ENCODE peak calls at places on chromosome 17, in six cellular contexts. U is A549, R is H9, D is fibroblast of lung, I is neural progenitor cell, L is hepatocyte. X is an unnamed sample.

GRCh38 chr17:6162216-6162615 is 92.0 kb downstream of the WSCD1 start:
- DNase-seq in D (no peak), U (no peak), L (no peak), I (peak; percentile 28), R (peak; percentile 78), X (no peak)

GRCh38 chr17:48148029-48148759 is 40.6 kb downstream of the SNX11 start:
- DNase-seq in I (no peak), U (no peak), R (no peak), L (no peak), D (no peak), X (no peak)

GRCh38 chr17:79742951-79743476 is 12.3 kb downstream of the ENPP7 start:
- DNase-seq in U (no peak), L (peak; percentile 81), D (no peak), I (peak; percentile 21), R (no peak), X (no peak)

GRCh38 chr17:78651551-78651950 is 74.4 kb upstream of the DNAH17 start:
- DNase-seq in U (no peak), I (no peak), L (no peak), R (no peak), D (peak; percentile 17), X (no peak)

GRCh38 chr17:41800601-41801373 is 11.0 kb downstream of the P3H4 start:
- DNase-seq in R (peak; percentile 100), I (peak; percentile 42), L (peak; percentile 96), D (peak; percentile 79), U (peak; percentile 88), X (peak; percentile 70)

GRCh38 chr17:78693346-78694083 is 88.6 kb downstream of the CYTH1 start:
- DNase-seq in L (no peak), D (no peak), R (no peak), I (no peak), U (no peak), X (no peak)

GRCh38 chr17:27848941-27849340 is 44.2 kb downstream of the LYRM9 start:
- DNase-seq in U (no peak), R (no peak), L (no peak), D (no peak), I (no peak), X (no peak)

GRCh38 chr17:11772031-11772430 is 173.8 kb downstream of the DNAH9 start:
- DNase-seq in L (no peak), I (no peak), R (no peak), D (no peak), U (no peak), X (no peak)

GRCh38 chr17:5877948-5878347 is 192.2 kb upstream of the WSCD1 start:
- DNase-seq in R (no peak), L (no peak), I (no peak), D (no peak), U (no peak), X (no peak)

GRCh38 chr17:37392024-37392590 is 14.5 kb downstream of the ACACA start:
- DNase-seq in R (no peak), I (peak; percentile 6), L (peak; percentile 16), D (peak; percentile 91), U (peak; percentile 34), X (no peak)

GRCh38 chr17:57370051-57370581 is 113.8 kb downstream of the MSI2 start:
- DNase-seq in U (peak; percentile 91), L (peak; percentile 50), D (peak; percentile 82), R (no peak), I (peak; percentile 18), X (no peak)

GRCh38 chr17:60145006-60145935 is 4.5 kb upstream of the CA4 start:
- DNase-seq in U (no peak), I (peak; percentile 91), L (no peak), R (peak; percentile 57), D (no peak), X (no peak)

GRCh38 chr17:57255182-57255775 is 1.0 kb upstream of the MSI2 start:
- DNase-seq in D (no peak), I (no peak), L (no peak), U (no peak), R (no peak), X (no peak)

GRCh38 chr17:50924800-50925199 is 58.6 kb upstream of the TOB1 start:
- DNase-seq in R (no peak), U (no peak), I (no peak), D (no peak), L (no peak), X (no peak)

GRCh38 chr17:82320956-82321927 is 3.8 kb upstream of the CD7 start:
- DNase-seq in U (no peak), R (peak; percentile 75), I (peak; percentile 63), D (no peak), L (no peak), X (peak; percentile 58)

GRCh38 chr17:70099267-70099666 is 24.2 kb downstream of the KCNJ16 start:
- DNase-seq in I (no peak), R (no peak), D (no peak), L (no peak), U (no peak), X (peak; percentile 14)

GRCh38 chr17:32865141-32865540 is 11.8 kb downstream of the MYO1D start:
- DNase-seq in R (no peak), D (no peak), L (no peak), U (no peak), I (no peak), X (no peak)

GRCh38 chr17:8160224-8160577 is 2.5 kb downstream of the VAMP2 start:
- DNase-seq in U (no peak), L (no peak), D (no peak), I (no peak), R (no peak), X (no peak)

GRCh38 chr17:75645501-75645888 is 12.3 kb downstream of the SMIM5 start:
- DNase-seq in I (no peak), L (peak; percentile 93), U (peak; percentile 92), D (peak; percentile 54), R (peak; percentile 47), X (no peak)

GRCh38 chr17:75647921-75648320 is 14.7 kb downstream of the SMIM5 start:
- DNase-seq in R (no peak), I (no peak), L (no peak), U (no peak), D (no peak), X (no peak)

GRCh38 chr17:75646626-75646968 is 13.4 kb downstream of the SMIM5 start:
- DNase-seq in U (no peak), D (no peak), I (no peak), L (no peak), R (no peak), X (no peak)

GRCh38 chr17:75647061-75647460 is 13.8 kb downstream of the SMIM5 start:
- DNase-seq in L (no peak), U (no peak), D (no peak), I (no peak), R (no peak), X (no peak)

DNA sequence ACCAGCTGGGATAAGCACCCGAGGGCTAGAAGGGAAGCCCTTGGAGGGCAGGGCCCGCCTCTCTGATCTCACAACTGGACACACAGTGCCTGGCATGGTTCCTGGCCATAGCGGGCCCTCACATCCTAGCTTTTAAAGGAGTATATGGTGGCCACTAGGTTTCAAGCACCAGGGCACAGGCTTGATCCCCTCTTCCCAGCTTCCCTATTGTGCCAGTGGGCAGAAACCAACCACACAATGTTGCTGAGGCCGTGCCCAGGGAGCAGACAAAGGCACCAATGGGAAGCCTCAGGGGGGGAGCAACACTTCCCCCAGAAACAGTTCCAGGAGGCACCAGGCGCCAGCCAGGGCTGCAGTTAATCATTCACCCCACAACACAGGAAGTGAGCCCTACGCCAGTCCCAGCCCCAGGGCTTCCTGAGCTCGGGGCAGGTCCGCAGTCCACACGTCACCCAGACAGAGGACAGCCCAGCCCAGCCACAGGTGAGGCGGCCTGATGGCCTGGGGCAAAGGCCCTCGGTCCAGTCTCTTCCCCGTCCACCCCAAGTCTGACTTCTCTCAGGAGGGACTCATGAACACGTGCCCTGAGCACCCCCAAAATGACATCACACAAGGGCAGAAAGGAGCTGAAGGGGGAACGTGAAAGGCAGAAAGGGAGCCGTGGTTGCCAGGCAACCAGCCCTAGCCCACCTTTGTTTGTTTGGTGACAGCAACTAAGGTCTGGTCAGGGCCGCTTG is 12.8 kb downstream of the SMIM5 start:
- DNase-seq in I (no peak), R (peak; percentile 60), U (peak; percentile 94), D (no peak), L (peak; percentile 93), X (no peak)
- H3K27ac ChIP-seq in I (no peak overlapping the region), R (no peak overlapping the region), U (peak overlapping the region; percentile 91), D (no peak overlapping the region), L (peak overlapping the region; percentile 100), X (no peak overlapping the region)

DNA sequence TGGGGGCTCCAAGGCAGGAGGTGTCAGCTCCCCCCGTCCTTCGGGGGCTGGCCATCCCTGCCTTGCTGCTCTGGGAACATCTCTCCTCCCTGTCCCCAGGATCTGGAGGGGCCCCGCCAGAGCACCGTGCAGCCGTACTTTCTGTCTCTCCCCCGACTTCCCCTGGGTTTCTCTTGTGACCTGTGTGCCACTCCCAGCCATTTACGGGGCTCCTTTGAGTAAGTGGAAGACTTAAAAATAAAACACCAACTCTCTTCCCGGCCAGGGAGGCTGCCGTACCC is 60.6 kb downstream of the BAIAP2 start:
- DNase-seq in D (no peak), L (no peak), U (no peak), R (no peak), I (no peak), X (no peak)
- H3K4me2 ChIP-seq in D (peak overlapping the region; percentile 72), L (peak overlapping the region; percentile 63), U (peak overlapping the region; percentile 83), R (no peak overlapping the region), I (peak overlapping the region; percentile 48), X (no peak overlapping the region)

DNA sequence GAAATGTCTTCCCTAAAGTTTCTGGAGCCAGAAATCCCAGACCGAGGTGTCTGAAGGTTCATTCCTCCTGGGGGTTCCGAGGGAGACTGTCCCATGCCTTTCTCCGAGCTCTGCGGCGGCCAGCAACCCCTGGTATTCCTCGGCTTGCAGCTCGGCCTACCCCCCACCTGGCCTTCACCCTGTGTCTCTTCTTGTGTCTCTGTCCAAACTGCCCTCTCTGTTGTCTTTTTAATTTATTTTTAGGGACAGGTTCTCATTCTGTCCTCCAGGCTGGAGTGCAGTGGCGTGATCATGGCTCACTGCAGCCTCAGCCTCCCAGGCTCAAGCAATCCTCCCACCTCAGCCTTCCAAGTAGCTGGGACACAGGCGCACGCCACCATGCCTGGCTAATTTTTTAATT is 211.7 kb downstream of the SEC14L1 start:
- DNase-seq in U (no peak), D (no peak), I (no peak), R (no peak), L (no peak), X (no peak)
- H3K27ac ChIP-seq in U (no peak overlapping the region), D (no peak overlapping the region), I (no peak overlapping the region), R (no peak overlapping the region), L (no peak overlapping the region), X (no peak overlapping the region)

DNA sequence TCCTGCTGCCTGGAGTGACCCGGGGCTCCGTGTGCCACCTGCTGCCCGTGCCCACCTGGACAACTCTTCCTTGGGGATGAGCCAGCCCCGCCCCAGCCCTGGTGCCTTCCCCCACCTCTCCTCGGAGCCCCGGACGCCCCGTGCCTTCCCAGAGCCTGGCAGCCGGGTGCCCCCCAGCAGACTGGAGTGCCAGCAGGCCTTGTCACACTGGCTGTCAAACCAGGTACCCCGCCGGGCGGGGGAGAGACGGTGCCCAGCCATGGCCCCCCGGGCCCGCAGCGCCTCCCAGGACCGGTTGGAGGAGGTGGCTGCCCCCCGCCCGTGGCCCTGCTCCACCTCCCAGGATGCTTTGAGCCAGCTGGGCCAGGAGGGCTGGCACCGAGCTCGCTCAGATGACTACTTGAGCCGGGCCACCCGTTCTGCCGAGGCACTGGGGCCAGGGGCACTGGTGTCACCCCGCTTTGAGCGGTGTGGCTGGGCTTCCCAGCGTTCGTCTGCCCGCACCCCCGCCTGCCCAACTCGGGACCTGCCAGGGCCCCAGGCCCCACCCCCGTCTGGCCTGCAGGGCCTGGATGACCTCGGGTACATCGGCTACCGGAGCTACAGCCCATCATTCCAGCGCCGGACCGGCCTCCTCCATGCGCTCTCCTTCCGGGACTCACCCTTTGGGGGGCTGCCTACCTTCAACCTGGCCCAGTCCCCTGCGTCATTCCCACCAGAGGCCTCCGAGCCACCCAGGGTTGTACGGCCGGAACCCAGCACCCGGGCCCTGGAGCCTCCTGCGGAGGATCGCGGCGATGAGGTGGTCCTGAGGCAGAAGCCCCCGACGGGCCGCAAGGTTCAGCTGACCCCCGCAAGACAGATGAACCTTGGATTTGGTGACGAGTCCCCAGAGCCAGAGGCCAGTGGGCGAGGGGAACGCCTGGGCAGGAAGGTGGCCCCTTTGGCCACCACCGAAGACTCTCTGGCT is 38.4 kb downstream of the ARHGAP23 start:
- DNase-seq in U (no peak), D (no peak), L (no peak), I (no peak), R (no peak), X (no peak)
- H3K4me2 ChIP-seq in U (no peak overlapping the region), D (peak overlapping the region; percentile 99), L (no peak overlapping the region), I (no peak overlapping the region), R (no peak overlapping the region), X (no peak overlapping the region)

X was measured in OCI-LY7.